ENCODE peak calls at places on chromosomes 13 and 19, in eight cellular contexts. B is B cell, F is transverse colon, G is K562, D is cardiac muscle cell, V is left lung, C is cardiac fibroblast, M is BJ. J is an unnamed sample.

GRCh38 chr13:75934889-75935288 is 298.8 kb downstream of the LMO7 start:
- DNase-seq in G (no peak), D (no peak), B (no peak), V (no peak), C (no peak), M (no peak), F (no peak), J (no peak)

GRCh38 chr13:94419304-94419943 is 60.1 kb downstream of the DCT start:
- DNase-seq in M (no peak), G (no peak), V (no peak), B (no peak), C (peak; percentile 61), D (no peak), F (no peak), J (no peak)

GRCh38 chr13:35388979-35389378 is 87.5 kb downstream of the MAB21L1 start:
- DNase-seq in M (no peak), F (no peak), D (no peak), V (no peak), B (no peak), G (no peak), C (peak; percentile 51), J (no peak)

GRCh38 chr13:100596516-100596915 is 7.9 kb upstream of the GGACT start:
- DNase-seq in G (no peak), D (no peak), M (no peak), V (no peak), F (no peak), B (no peak), C (no peak), J (no peak)

GRCh38 chr19:57903298-57904174 is 12.9 kb downstream of the ZNF417 start:
- DNase-seq in V (no peak), C (peak; percentile 71), B (no peak), F (no peak), G (no peak), M (no peak), D (peak; percentile 44), J (peak; percentile 9)

GRCh38 chr13:41505209-41505835 is 48.0 kb downstream of the RGCC start:
- DNase-seq in F (no peak), C (peak; percentile 83), G (no peak), B (no peak), V (no peak), D (no peak), M (peak; percentile 90), J (peak; percentile 84)

GRCh38 chr13:45133396-45134118 is 13.2 kb downstream of the GTF2F2 start:
- DNase-seq in V (no peak), M (no peak), F (no peak), G (no peak), C (no peak), D (no peak), B (no peak), J (no peak)

GRCh38 chr13:70604448-70604847 is 496.2 kb upstream of the KLHL1 start:
- DNase-seq in G (no peak), M (no peak), F (no peak), C (no peak), V (no peak), D (peak; percentile 45), B (no peak), J (no peak)

GRCh38 chr13:20492036-20492435 is 33.6 kb downstream of the CRYL1 start:
- DNase-seq in F (no peak), M (no peak), C (no peak), B (no peak), G (no peak), V (no peak), D (no peak), J (no peak)

GRCh38 chr13:19618925-19619324 is 14.5 kb upstream of the MPHOSPH8 start:
- DNase-seq in M (no peak), C (peak; percentile 54), G (peak; percentile 27), B (no peak), V (no peak), D (no peak), F (no peak), J (no peak)

GRCh38 chr19:38725469-38726283 is 18.6 kb downstream of the CAPN12 start:
- DNase-seq in M (no peak), C (no peak), F (no peak), B (no peak), G (no peak), D (no peak), V (no peak), J (no peak)

GRCh38 chr19:35430382-35431146 is 17.5 kb upstream of the FFAR2 start:
- DNase-seq in D (no peak), M (no peak), B (no peak), G (no peak), C (peak; percentile 53), F (no peak), V (no peak), J (no peak)

GRCh38 chr19:35433448-35433847 is 14.6 kb upstream of the FFAR2 start:
- DNase-seq in G (no peak), M (no peak), V (no peak), C (no peak), F (no peak), B (no peak), D (no peak), J (no peak)

GRCh38 chr19:35431147-35431807 is 16.8 kb upstream of the FFAR2 start:
- DNase-seq in G (no peak), C (peak; percentile 26), M (no peak), D (no peak), B (no peak), F (no peak), V (no peak), J (no peak)

GRCh38 chr19:35427187-35427586 is 20.9 kb upstream of the FFAR2 start:
- DNase-seq in M (no peak), G (no peak), B (no peak), D (no peak), F (no peak), C (no peak), V (no peak), J (no peak)

DNA sequence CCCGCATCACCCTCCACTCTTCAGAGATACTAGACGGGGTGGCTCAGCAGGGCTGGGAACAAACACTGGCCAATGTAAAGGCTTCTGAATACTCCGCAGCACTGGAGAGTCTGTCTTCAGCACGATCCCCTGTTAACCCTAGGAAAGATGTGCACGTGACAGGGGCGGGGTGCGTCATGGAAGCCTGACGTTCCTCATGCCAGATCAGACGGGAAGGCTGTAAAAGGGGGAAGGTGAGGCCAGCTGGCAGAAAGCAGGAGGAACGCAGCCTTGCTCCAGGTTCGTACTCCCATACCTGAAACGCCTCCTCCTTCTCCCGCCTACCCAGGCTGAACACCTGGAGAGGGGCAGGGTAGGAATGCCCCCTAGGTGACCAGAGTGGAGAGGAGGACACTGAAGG is 18.4 kb upstream of the FFAR2 start:
- DNase-seq in G (peak; percentile 52), B (no peak), V (no peak), M (no peak), F (peak; percentile 72), C (no peak), D (no peak), J (no peak)
- TF ChIP-seq CTCF in G (no peak), B (no peak), V (no peak), M (no peak), F (no peak), C (no peak), D (no peak), J (no peak)

DNA sequence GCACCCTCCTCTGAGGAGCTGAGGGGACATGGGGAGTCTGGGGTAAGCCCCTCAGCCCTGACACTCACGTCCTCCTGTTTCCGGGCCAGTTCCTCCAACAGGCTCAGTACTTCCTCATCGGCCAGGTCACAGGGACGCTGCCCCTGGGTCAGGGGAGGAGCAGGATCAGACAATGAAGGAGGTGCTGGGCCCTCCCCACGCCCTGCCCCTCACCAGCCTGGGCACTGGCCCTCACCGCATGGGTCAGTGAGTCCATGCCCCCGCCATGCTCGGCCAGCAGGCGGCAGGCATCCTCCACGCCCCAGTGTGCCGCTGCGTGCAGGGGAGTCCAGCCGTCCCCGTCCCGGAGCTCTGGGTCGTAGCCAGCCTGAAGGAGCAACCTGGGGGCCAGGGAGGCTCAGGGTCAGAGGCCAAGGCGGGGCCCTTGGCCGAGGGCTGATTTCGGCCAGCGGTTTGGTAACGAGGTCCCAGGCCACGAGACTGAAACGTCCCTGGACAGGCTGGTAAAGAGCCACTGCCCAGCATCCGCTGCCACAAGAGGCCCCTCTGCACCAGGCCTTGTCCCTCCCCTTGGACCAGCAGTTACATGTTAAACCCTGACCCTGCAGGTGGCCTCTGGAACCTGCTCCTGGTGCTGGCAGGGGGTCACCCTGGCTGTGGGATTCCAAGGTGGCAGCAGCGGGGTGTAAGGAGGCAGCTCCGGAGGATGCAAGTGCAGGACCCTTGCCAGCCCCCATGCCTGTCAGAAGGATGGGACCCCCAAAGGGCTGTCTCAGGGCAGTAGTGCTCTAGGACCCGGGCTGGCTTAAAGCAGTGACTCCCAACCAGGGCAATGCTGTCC is 18.5 kb downstream of the PPP1R12C start:
- DNase-seq in D (no peak), C (no peak), V (peak; percentile 68), G (no peak), M (no peak), F (no peak), B (peak; percentile 35), J (no peak)
- TF ChIP-seq CTCF in D (no peak), C (peak; percentile 9), V (no peak), G (peak; percentile 5), M (no peak), F (no peak), B (no peak), J (no peak)

GRCh38 chr19:45071969-45072790 is 4.1 kb downstream of the ZNF296 start:
- DNase-seq in C (no peak), D (no peak), B (no peak), F (no peak), G (no peak), V (no peak), M (no peak), J (no peak)
- TF ChIP-seq CTCF in C (no peak), D (no peak), B (no peak), F (no peak), G (no peak), V (no peak), M (no peak), J (no peak)

DNA sequence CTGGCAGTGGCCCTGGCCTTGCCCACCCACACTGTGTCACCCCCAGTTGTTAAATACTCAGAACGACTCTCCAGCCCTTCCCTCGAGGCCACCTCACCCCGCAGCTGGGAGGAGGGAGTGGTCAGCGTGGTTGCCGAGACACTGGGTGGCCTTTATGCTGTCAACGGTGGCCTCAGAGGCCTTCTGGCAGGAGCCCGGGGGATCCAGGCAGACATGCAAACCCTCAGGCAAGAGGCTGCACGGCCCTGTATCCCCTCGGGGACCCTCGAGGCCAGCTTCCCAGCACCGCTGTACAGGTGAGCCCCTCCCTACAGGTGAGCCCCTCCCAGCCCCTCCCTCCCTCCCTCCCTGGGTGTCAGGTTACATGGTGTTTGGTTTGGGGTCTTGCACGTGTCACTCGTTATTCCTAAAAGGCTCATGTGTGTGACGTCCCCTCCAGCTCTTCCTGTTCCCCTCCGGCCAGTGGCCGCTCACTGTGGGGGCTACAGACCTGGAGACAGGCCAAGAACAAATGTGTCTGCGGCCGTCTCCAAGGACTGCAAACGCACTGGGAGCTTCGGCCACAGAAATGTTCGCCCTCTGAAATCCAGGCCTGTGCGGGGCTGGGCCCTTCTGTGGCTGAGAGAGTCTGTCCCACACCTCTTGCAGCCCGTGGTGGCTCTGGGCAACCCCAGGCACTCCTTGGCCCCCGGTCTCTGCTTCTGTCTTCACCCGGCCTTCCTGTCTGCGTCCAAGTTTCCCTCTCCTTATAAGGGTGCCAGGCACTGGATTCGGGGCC is at the start of gene TEKTIP1:
- DNase-seq in C (no peak), G (peak; percentile 58), F (no peak), D (no peak), V (no peak), B (no peak), M (no peak), J (no peak)
- TF ChIP-seq CTCF in C (no peak), G (no peak), F (no peak), D (no peak), V (no peak), B (no peak), M (no peak), J (no peak)